ENCODE peak calls at places on chromosomes 16 and 17, in eight cellular contexts. A, P, Z, R, T, X, N and E are unnamed samples.

GRCh38 chr17:7133424-7133823 is 18.8 kb upstream of the ASGR2 start:
- DNase-seq in A (no peak), P (no peak), Z (peak), R (peak), T (no peak), X (no peak), N (no peak), E (peak)

GRCh38 chr17:10135539-10136257 is 62.7 kb downstream of the GAS7 start:
- DNase-seq in A (no peak), P (no peak), Z (no peak), R (peak), T (peak), X (peak), N (peak), E (peak)

GRCh38 chr16:2728034-2728433 is 8.0 kb upstream of the PRSS27 start:
- DNase-seq in A (no peak), P (no peak), Z (no peak), R (no peak), T (no peak), X (no peak), N (no peak), E (no peak)

GRCh38 chr16:52709286-52709685 is 162.3 kb upstream of the TOX3 start:
- DNase-seq in A (no peak), P (no peak), Z (peak), R (no peak), T (no peak), X (no peak), N (no peak), E (no peak)

GRCh38 chr16:77555781-77556180 is 120.9 kb upstream of the ADAMTS18 start:
- DNase-seq in A (no peak), P (no peak), Z (no peak), R (no peak), T (no peak), X (no peak), N (no peak), E (no peak)

GRCh38 chr16:17107450-17107849 is 363.3 kb downstream of the XYLT1 start:
- DNase-seq in A (no peak), P (no peak), Z (no peak), R (peak), T (no peak), X (no peak), N (no peak), E (no peak)

GRCh38 chr16:3824121-3824795 is 56.3 kb downstream of the CREBBP start:
- DNase-seq in A (no peak), P (no peak), Z (no peak), R (no peak), T (no peak), X (peak), N (no peak), E (no peak)

GRCh38 chr16:89090669-89091426 is 2.8 kb upstream of the ACSF3 start:
- DNase-seq in A (no peak), P (no peak), Z (no peak), R (no peak), T (no peak), X (no peak), N (no peak), E (no peak)

GRCh38 chr16:74485916-74486315 is 64.6 kb upstream of the CLEC18B start:
- DNase-seq in A (no peak), P (no peak), Z (no peak), R (no peak), T (no peak), X (no peak), N (no peak), E (no peak)

GRCh38 chr16:58497935-58498334 is 2.0 kb upstream of the NDRG4 start:
- DNase-seq in A (no peak), P (no peak), Z (no peak), R (no peak), T (no peak), X (no peak), N (no peak), E (no peak)

GRCh38 chr17:62592305-62593099 is 35.0 kb upstream of the MRC2 start:
- DNase-seq in A (no peak), P (no peak), Z (no peak), R (no peak), T (no peak), X (peak), N (peak), E (no peak)

GRCh38 chr17:55872374-55872773 is 121.5 kb downstream of the PCTP start:
- DNase-seq in A (no peak), P (no peak), Z (no peak), R (no peak), T (no peak), X (no peak), N (no peak), E (no peak)

GRCh38 chr17:15951368-15952047 is 6.6 kb downstream of the ADORA2B start:
- DNase-seq in A (no peak), P (no peak), Z (no peak), R (no peak), T (no peak), X (no peak), N (no peak), E (no peak)

GRCh38 chr16:48965391-48965790 is 316.2 kb downstream of the CBLN1 start:
- DNase-seq in A (no peak), P (no peak), Z (no peak), R (no peak), T (no peak), X (peak), N (no peak), E (no peak)

GRCh38 chr17:2056221-2057129 is 1.6 kb downstream of the HIC1 start:
- DNase-seq in A (peak), P (no peak), Z (peak), R (no peak), T (no peak), X (no peak), N (peak), E (peak)

GRCh38 chr16:27367463-27368357 is 34.3 kb upstream of the IL21R start:
- DNase-seq in A (peak), P (peak), Z (peak), R (peak), T (peak), X (peak), N (peak), E (peak)

GRCh38 chr17:66964930-66965800 is 658 bp downstream of the CACNG4 start:
- DNase-seq in A (peak), P (no peak), Z (peak), R (no peak), T (no peak), X (no peak), N (no peak), E (no peak)

GRCh38 chr17:66717680-66718079 is 117.2 kb upstream of the CACNG5 start:
- DNase-seq in A (no peak), P (no peak), Z (no peak), R (peak), T (peak), X (no peak), N (peak), E (no peak)

GRCh38 chr17:75685508-75685907 is 18.4 kb downstream of the SAP30BP start:
- DNase-seq in A (no peak), P (no peak), Z (no peak), R (no peak), T (no peak), X (no peak), N (peak), E (no peak)

GRCh38 chr17:31674305-31674704 is 184.7 kb downstream of the COPRS start:
- DNase-seq in A (no peak), P (no peak), Z (no peak), R (no peak), T (no peak), X (peak), N (peak), E (peak)

GRCh38 chr17:82942166-82943130 is 102.6 kb upstream of the ZNF750 start:
- DNase-seq in A (no peak), P (no peak), Z (no peak), R (no peak), T (no peak), X (no peak), N (no peak), E (no peak)

GRCh38 chr17:4006745-4007211 is 42.5 kb upstream of the ATP2A3 start:
- DNase-seq in A (peak), P (no peak), Z (peak), R (peak), T (no peak), X (no peak), N (no peak), E (no peak)

GRCh38 chr16:56990407-56991286 is 1.3 kb downstream of the NLRC5 start:
- DNase-seq in A (no peak), P (no peak), Z (no peak), R (peak), T (no peak), X (no peak), N (no peak), E (no peak)

GRCh38 chr16:11665071-11665491 is 3.2 kb upstream of the SNN start:
- DNase-seq in A (no peak), P (no peak), Z (peak), R (no peak), T (no peak), X (no peak), N (no peak), E (no peak)

GRCh38 chr16:65710107-65710506 is 588.2 kb upstream of the CDH11 start:
- DNase-seq in A (no peak), P (no peak), Z (no peak), R (no peak), T (no peak), X (no peak), N (no peak), E (no peak)

GRCh38 chr17:82414548-82415281 is 3.4 kb upstream of the HEXD start:
- DNase-seq in A (peak), P (no peak), Z (peak), R (peak), T (peak), X (peak), N (peak), E (peak)

GRCh38 chr17:27207073-27207511 is 86.8 kb upstream of the WSB1 start:
- DNase-seq in A (no peak), P (no peak), Z (no peak), R (no peak), T (no peak), X (peak), N (peak), E (peak)

GRCh38 chr16:6081320-6081976 is 983.9 kb upstream of the EEF2KMT start:
- DNase-seq in A (peak), P (no peak), Z (peak), R (no peak), T (no peak), X (no peak), N (no peak), E (peak)

GRCh38 chr16:16033208-16033717 is 83.8 kb downstream of the ABCC1 start:
- DNase-seq in A (no peak), P (no peak), Z (no peak), R (no peak), T (no peak), X (no peak), N (peak), E (no peak)

GRCh38 chr17:5772720-5773119 is 188.4 kb upstream of the NLRP1 start:
- DNase-seq in A (no peak), P (no peak), Z (no peak), R (peak), T (no peak), X (no peak), N (peak), E (peak)

GRCh38 chr17:27578718-27579085 is 52.3 kb upstream of the LGALS9 start:
- DNase-seq in A (no peak), P (no peak), Z (no peak), R (no peak), T (no peak), X (no peak), N (peak), E (peak)

GRCh38 chr16:69490707-69491324 is 66.4 kb downstream of the CYB5B start:
- DNase-seq in A (no peak), P (no peak), Z (no peak), R (no peak), T (no peak), X (no peak), N (no peak), E (no peak)

GRCh38 chr16:19824216-19824615 is 60.4 kb downstream of the GPRC5B start:
- DNase-seq in A (no peak), P (no peak), Z (no peak), R (no peak), T (no peak), X (no peak), N (no peak), E (no peak)

GRCh38 chr16:19817875-19818274 is 66.8 kb downstream of the GPRC5B start:
- DNase-seq in A (no peak), P (no peak), Z (no peak), R (no peak), T (no peak), X (no peak), N (no peak), E (no peak)

GRCh38 chr16:19822534-19822933 is 62.1 kb downstream of the GPRC5B start:
- DNase-seq in A (no peak), P (no peak), Z (no peak), R (no peak), T (no peak), X (peak), N (peak), E (peak)

GRCh38 chr16:19823322-19823721 is 61.3 kb downstream of the GPRC5B start:
- DNase-seq in A (no peak), P (no peak), Z (no peak), R (no peak), T (no peak), X (no peak), N (no peak), E (no peak)
- H3K4me3 ChIP-seq in A (no peak), P (no peak), Z (no peak), R (no peak), T (no peak), X (no peak), N (no peak), E (no peak)

DNA sequence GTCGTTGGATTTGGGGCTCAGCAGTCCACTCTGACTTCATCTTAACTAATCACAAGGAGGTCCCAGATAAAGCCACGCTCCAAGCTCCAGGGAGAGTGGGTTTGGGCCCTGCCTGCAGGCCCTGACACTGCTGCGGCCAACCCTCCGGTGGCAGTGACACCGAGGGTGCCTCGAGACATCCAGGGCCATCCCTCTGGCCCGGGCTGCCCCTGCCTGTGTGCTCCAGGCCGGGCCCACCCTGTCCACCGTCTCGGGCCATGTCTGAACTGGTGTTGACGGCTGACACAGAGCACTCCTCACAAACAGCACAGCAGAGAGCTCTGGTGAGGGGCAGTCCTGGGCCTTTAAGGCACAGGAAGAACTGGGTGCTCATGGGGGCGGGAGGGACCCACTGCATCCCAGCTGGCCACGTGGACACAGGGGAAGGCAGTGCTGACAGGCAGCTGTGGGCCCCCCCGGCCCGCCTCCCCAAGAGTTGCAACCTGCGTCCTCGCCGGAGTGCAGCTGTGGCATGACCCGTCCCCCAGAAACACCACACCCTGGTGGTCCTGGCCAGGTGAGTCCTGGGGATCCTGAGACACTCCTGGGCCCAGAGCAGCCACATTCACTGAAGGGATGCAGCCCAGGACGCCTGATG is 80.0 kb downstream of the LMF1 start:
- DNase-seq in A (no peak), P (no peak), Z (no peak), R (no peak), T (no peak), X (no peak), N (no peak), E (no peak)
- TF ChIP-seq CTCF in A (no peak), P (no peak), Z (no peak), R (no peak), T (no peak), X (no peak), N (no peak), E (no peak)

DNA sequence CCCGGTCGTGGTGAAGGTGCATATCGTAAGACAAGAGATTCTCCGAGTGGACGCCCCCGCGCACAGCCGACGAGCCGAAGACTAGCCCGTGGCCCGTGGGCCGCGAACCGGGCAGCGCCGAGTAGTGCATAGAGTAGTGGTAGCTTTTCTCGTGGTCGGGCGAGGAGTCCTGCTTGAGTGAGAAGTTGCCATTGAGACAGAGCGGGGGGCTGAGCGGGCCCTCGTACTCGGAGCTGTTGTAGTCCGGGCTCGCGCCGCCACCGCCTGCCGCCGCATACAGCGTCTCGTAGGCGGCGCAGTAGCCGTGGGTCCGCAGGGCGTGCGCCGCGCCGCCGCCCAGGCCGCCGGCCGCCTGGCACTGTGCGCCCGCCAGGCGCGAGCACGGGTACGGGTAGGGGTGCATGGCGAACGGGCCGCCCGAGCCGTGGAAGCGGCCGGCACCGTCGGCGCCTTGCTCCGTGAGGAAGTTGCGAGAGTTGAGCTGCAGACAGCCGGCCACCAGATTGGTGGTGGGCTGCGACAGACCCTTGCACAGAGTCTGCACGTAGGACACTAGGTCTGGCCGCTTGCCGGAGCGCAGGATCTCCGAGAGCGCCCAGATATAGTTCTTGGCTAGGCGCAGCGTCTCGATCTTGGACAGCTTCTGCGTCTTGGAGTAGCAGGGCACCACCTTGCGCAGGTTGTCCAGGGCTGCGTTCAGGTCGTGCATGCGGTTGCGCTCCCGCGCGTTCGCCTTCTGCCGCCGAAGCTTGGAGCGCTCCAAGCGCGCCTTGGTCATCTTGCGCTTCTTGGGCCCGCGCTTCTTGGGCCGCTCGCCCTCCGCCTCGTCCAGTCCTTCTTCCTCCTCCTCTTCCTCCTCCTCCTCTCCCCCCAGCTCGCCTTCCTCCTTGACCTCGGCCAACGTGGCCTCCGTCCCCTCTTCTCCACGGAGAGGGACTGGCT is 2.0 kb downstream of the NEUROD2 start:
- DNase-seq in A (peak), P (no peak), Z (peak), R (no peak), T (no peak), X (peak), N (no peak), E (no peak)
- H3K4me3 ChIP-seq in A (no peak), P (peak), Z (peak), R (peak), T (peak), X (no peak), N (no peak), E (no peak)

DNA sequence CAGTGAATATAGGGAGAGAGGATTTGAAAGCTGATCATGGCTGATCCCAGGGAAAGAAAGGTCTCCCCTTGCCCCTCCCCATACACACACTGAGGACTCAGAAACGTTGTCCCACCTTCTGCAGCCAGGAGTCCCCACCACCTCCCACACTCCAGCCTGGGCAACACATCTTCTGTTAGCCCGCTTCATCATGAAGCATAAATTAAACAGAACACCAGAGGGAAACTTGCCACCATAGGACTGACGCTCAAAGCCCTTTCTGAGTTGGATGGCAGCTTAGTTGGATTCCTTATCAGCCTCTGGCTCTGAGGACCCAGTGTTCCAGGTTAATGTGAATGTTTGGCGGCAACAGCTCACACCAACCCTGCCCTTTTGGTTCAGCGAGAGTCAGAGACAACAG is 33.9 kb downstream of the ARHGAP27 start:
- DNase-seq in A (no peak), P (no peak), Z (peak), R (no peak), T (no peak), X (no peak), N (no peak), E (no peak)
- TF ChIP-seq CTCF in A (no peak), P (no peak), Z (no peak), R (no peak), T (peak), X (no peak), N (no peak), E (no peak)

DNA sequence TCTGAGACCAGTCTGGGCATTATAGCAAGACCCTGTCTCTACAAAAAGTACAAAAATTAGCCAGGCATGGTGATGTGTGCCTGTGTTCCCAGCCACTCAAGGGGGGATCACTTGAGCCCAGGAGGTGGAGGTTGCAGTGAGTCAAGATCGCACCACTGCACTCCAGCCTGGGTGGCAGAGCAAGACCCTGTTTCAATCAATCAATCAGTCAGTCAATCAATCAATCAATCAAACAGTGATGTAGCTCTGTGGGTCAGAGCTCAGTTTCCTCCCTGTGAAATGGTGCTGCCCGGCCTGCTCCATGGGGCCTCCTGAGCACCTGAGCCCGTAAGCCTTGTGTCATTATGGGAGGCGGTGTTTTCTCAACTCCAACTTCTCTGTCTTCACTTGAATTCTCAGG is 167.1 kb upstream of the CIBAR2 start:
- DNase-seq in A (no peak), P (no peak), Z (no peak), R (no peak), T (no peak), X (no peak), N (no peak), E (no peak)
- H3K4me3 ChIP-seq in A (no peak), P (no peak), Z (no peak), R (no peak), T (no peak), X (no peak), N (no peak), E (no peak)

DNA sequence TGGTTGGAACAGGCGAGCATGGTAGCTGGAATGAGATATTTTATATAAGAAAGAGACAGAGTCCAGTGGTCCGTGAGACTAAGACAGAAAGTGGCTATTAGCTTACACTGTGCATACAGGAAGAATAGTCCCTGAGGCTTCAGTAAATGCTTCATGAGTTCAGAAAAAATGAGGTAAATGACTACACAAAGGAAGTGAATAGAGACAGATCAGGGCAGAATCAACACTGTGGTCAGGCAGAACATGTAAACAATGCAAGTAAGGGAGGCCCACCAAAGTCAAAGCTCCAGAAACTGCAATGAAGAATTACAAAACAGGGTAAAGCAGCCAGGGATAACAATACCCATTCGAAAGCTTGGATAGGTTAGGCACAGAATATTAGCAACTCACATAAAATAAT is 4.8 kb downstream of the ABCA10 start:
- DNase-seq in A (no peak), P (no peak), Z (no peak), R (no peak), T (no peak), X (peak), N (peak), E (peak)
- TF ChIP-seq CTCF in A (no peak), P (no peak), Z (no peak), R (no peak), T (no peak), X (no peak), N (no peak), E (no peak)

GRCh38 chr17:43721537-43722268 is 36.9 kb downstream of the SOST start:
- DNase-seq in A (no peak), P (no peak), Z (no peak), R (no peak), T (no peak), X (peak), N (no peak), E (peak)
- H3K4me3 ChIP-seq in A (no peak), P (no peak), Z (peak), R (no peak), T (no peak), X (no peak), N (no peak), E (no peak)